ENCODE peak calls at places on chromosome 15, in eight cellular contexts. Q, Z, I, K, X, V, B and E are unnamed samples.

GRCh38 chr15:52241489-52241888 is 50.3 kb upstream of the GNB5 start:
- DNase-seq in Q (no peak), Z (no peak), I (no peak), K (no peak), X (no peak), V (no peak), B (no peak), E (peak)

GRCh38 chr15:85581495-85581894 is 201.1 kb downstream of the AKAP13 start:
- DNase-seq in Q (no peak), Z (peak), I (no peak), K (no peak), X (no peak), V (peak), B (peak), E (peak)

GRCh38 chr15:25525741-25526140 is 86.9 kb upstream of the UBE3A start:
- DNase-seq in Q (no peak), Z (no peak), I (no peak), K (no peak), X (no peak), V (no peak), B (no peak), E (no peak)

GRCh38 chr15:25725758-25726157 is 137.4 kb downstream of the ATP10A start:
- DNase-seq in Q (no peak), Z (no peak), I (no peak), K (no peak), X (no peak), V (no peak), B (no peak), E (no peak)

GRCh38 chr15:81942157-81942556 is 103.7 kb downstream of the MEX3B start:
- DNase-seq in Q (no peak), Z (no peak), I (no peak), K (no peak), X (no peak), V (no peak), B (no peak), E (peak)

GRCh38 chr15:79969175-79969574 is 1.8 kb downstream of the BCL2A1 start:
- DNase-seq in Q (no peak), Z (no peak), I (no peak), K (no peak), X (no peak), V (no peak), B (no peak), E (no peak)

GRCh38 chr15:69395460-69395859 is 18.7 kb upstream of the KIF23 start:
- DNase-seq in Q (no peak), Z (no peak), I (no peak), K (no peak), X (no peak), V (no peak), B (no peak), E (no peak)

GRCh38 chr15:85458764-85459163 is 78.4 kb downstream of the AKAP13 start:
- DNase-seq in Q (no peak), Z (no peak), I (no peak), K (no peak), X (peak), V (no peak), B (no peak), E (no peak)

GRCh38 chr15:69357773-69358765 is 56.1 kb upstream of the KIF23 start:
- DNase-seq in Q (peak), Z (no peak), I (peak), K (no peak), X (no peak), V (no peak), B (peak), E (no peak)

GRCh38 chr15:87145686-87146085 is 1066.0 kb downstream of the AGBL1 start:
- DNase-seq in Q (no peak), Z (no peak), I (no peak), K (no peak), X (no peak), V (no peak), B (no peak), E (no peak)